ENCODE peak calls at places on chromosome 20, in eight cellular contexts. T is T-cell; G is HTR-8/SVneo; Q is iPS DF 6.9; Y is MG63; J is cerebellum; K is stimulated activated CD8-positive, alpha-beta memory T cell treated with anti-CD3 and anti-CD28 coated beads, Interleukin-15, amount 100 ng/mL, for 4 hours; D is colonic mucosa. S is an unnamed sample.

GRCh38 chr20:38108438-38109024 is 56.5 kb downstream of the TGM2 start:
- DNase-seq in T (no peak), G (no peak), Q (no peak), Y (peak), J (no peak), K (no peak), D (no peak), S (no peak)

GRCh38 chr20:20573797-20574196 is 138.6 kb downstream of the RALGAPA2 start:
- DNase-seq in T (no peak), G (no peak), Q (no peak), Y (no peak), J (no peak), K (no peak), D (no peak), S (no peak)

GRCh38 chr20:41135187-41135887 is 2.0 kb upstream of the PLCG1 start:
- DNase-seq in T (peak), G (peak), Q (peak), Y (no peak), J (peak), K (no peak), D (peak), S (peak)

GRCh38 chr20:1669304-1669703 is 11.7 kb upstream of the SIRPG start:
- DNase-seq in T (no peak), G (no peak), Q (no peak), Y (peak), J (no peak), K (no peak), D (no peak), S (no peak)

GRCh38 chr20:2652724-2653510 is 485 bp downstream of the NOP56 start:
- DNase-seq in T (no peak), G (no peak), Q (no peak), Y (peak), J (peak), K (no peak), D (peak), S (no peak)

GRCh38 chr20:20549267-20549612 is 163.2 kb downstream of the RALGAPA2 start:
- DNase-seq in T (no peak), G (no peak), Q (no peak), Y (peak), J (peak), K (no peak), D (peak), S (peak)

GRCh38 chr20:13778827-13779226 is 5.9 kb downstream of the ESF1 start:
- DNase-seq in T (no peak), G (no peak), Q (no peak), Y (no peak), J (no peak), K (no peak), D (no peak), S (no peak)

GRCh38 chr20:36645998-36646397 is at the start of gene SLA2:
- DNase-seq in T (peak), G (no peak), Q (no peak), Y (no peak), J (no peak), K (peak), D (peak), S (no peak)

GRCh38 chr20:910840-911770 is 5.0 kb downstream of the ANGPT4 start:
- DNase-seq in T (no peak), G (no peak), Q (no peak), Y (no peak), J (no peak), K (no peak), D (no peak), S (no peak)

GRCh38 chr20:44720994-44721784 is 6.0 kb downstream of the CCN5 start:
- DNase-seq in T (no peak), G (no peak), Q (no peak), Y (peak), J (no peak), K (no peak), D (no peak), S (no peak)

GRCh38 chr20:53399592-53400335 is 193.9 kb downstream of the ZNF217 start:
- DNase-seq in T (no peak), G (no peak), Q (no peak), Y (peak), J (no peak), K (no peak), D (no peak), S (no peak)

GRCh38 chr20:6718660-6719059 is 48.8 kb upstream of the BMP2 start:
- DNase-seq in T (no peak), G (no peak), Q (no peak), Y (no peak), J (no peak), K (no peak), D (no peak), S (no peak)

GRCh38 chr20:34744340-34744739 is 40.2 kb downstream of the TP53INP2 start:
- DNase-seq in T (no peak), G (no peak), Q (no peak), Y (no peak), J (no peak), K (no peak), D (no peak), S (no peak)

GRCh38 chr20:41507851-41508250 is 110.3 kb downstream of the CHD6 start:
- DNase-seq in T (no peak), G (no peak), Q (no peak), Y (no peak), J (no peak), K (no peak), D (no peak), S (no peak)

GRCh38 chr20:56752274-56752673 is 123.2 kb downstream of the TFAP2C start:
- DNase-seq in T (no peak), G (no peak), Q (no peak), Y (no peak), J (no peak), K (no peak), D (no peak), S (no peak)

GRCh38 chr20:54062812-54063280 is 7.5 kb downstream of the BCAS1 start:
- DNase-seq in T (no peak), G (peak), Q (no peak), Y (no peak), J (peak), K (no peak), D (no peak), S (peak)

GRCh38 chr20:36744243-36744642 is 1.6 kb downstream of the NDRG3 start:
- DNase-seq in T (no peak), G (no peak), Q (no peak), Y (no peak), J (no peak), K (no peak), D (no peak), S (no peak)

GRCh38 chr20:35240914-35241293 is 14.4 kb downstream of the MMP24 start:
- DNase-seq in T (no peak), G (no peak), Q (no peak), Y (no peak), J (no peak), K (no peak), D (no peak), S (no peak)

GRCh38 chr20:44083220-44083933 is 103.6 kb downstream of the JPH2 start:
- DNase-seq in T (no peak), G (peak), Q (no peak), Y (peak), J (no peak), K (no peak), D (no peak), S (no peak)

GRCh38 chr20:39661833-39662232 is 699.7 kb downstream of the DHX35 start:
- DNase-seq in T (no peak), G (no peak), Q (no peak), Y (peak), J (no peak), K (no peak), D (no peak), S (no peak)

GRCh38 chr20:62272200-62272599 is 30.6 kb upstream of the ADRM1 start:
- DNase-seq in T (no peak), G (no peak), Q (no peak), Y (no peak), J (no peak), K (no peak), D (no peak), S (no peak)

GRCh38 chr20:47711046-47711752 is 74.1 kb downstream of the SULF2 start:
- DNase-seq in T (no peak), G (no peak), Q (no peak), Y (no peak), J (no peak), K (no peak), D (no peak), S (no peak)

GRCh38 chr20:20012517-20012916 is 4.6 kb upstream of the NAA20 start:
- DNase-seq in T (no peak), G (no peak), Q (no peak), Y (no peak), J (no peak), K (no peak), D (no peak), S (no peak)

GRCh38 chr20:33167859-33168258 is at the start of gene BPIFA2:
- DNase-seq in T (no peak), G (no peak), Q (no peak), Y (no peak), J (no peak), K (no peak), D (no peak), S (no peak)

GRCh38 chr20:45962031-45962755 is 9.8 kb downstream of the ZNF335 start:
- DNase-seq in T (no peak), G (no peak), Q (no peak), Y (no peak), J (no peak), K (no peak), D (no peak), S (no peak)

GRCh38 chr20:20085071-20085470 is 32.7 kb downstream of the CFAP61 start:
- DNase-seq in T (no peak), G (no peak), Q (no peak), Y (no peak), J (peak), K (no peak), D (no peak), S (no peak)

GRCh38 chr20:8355453-8355852 is 223.4 kb downstream of the PLCB1 start:
- DNase-seq in T (no peak), G (no peak), Q (no peak), Y (no peak), J (no peak), K (no peak), D (no peak), S (no peak)

GRCh38 chr20:14724465-14724864 is 387.1 kb upstream of the FLRT3 start:
- DNase-seq in T (no peak), G (no peak), Q (no peak), Y (no peak), J (peak), K (no peak), D (no peak), S (no peak)

GRCh38 chr20:55159230-55159629 is 683.8 kb downstream of the DOK5 start:
- DNase-seq in T (no peak), G (no peak), Q (no peak), Y (no peak), J (no peak), K (no peak), D (no peak), S (no peak)

GRCh38 chr20:44398303-44398702 is 42.8 kb downstream of the HNF4A start:
- DNase-seq in T (no peak), G (no peak), Q (no peak), Y (peak), J (no peak), K (no peak), D (no peak), S (no peak)